ENCODE peak calls at places on chromosomes 13 and 19, in ten cellular contexts. X is hepatic stellate cell; K is T follicular helper cell; S is esophagus squamous epithelium; Q is stimulated activated CD4-positive, alpha-beta T cell treated with anti-CD3 and anti-CD28 coated beads, Interleukin-2, amount 100 ng/mL, for 24 hours; R is NCI-H187 treated with DMSO at 0.1 percent for 48 hours; M is choroid plexus epithelial cell; Y is CD4-positive, alpha-beta T cell; G is H7; P is LoVo. O is an unnamed sample.

GRCh38 chr13:27476943-27477681 is 26.7 kb upstream of the MTIF3 start:
- DNase-seq in X (peak), K (no peak), S (no peak), Q (no peak), R (no peak), M (peak), Y (no peak), G (no peak), P (peak), O (no peak)

GRCh38 chr19:53898166-53898565 is 10.9 kb upstream of the CACNG7 start:
- DNase-seq in X (no peak), K (no peak), S (no peak), Q (no peak), R (no peak), M (no peak), Y (no peak), G (no peak), P (no peak), O (no peak)

GRCh38 chr13:58300974-58301681 is 669.6 kb downstream of the PCDH17 start:
- DNase-seq in X (no peak), K (no peak), S (no peak), Q (no peak), R (no peak), M (no peak), Y (no peak), G (no peak), P (no peak), O (no peak)

GRCh38 chr19:14048439-14049153 is 13.3 kb downstream of the PALM3 start:
- DNase-seq in X (peak), K (peak), S (no peak), Q (peak), R (no peak), M (peak), Y (peak), G (peak), P (peak), O (no peak)

GRCh38 chr19:10352764-10353671 is 13.6 kb upstream of the ICAM3 start:
- DNase-seq in X (no peak), K (no peak), S (no peak), Q (no peak), R (no peak), M (peak), Y (no peak), G (peak), P (no peak), O (no peak)

GRCh38 chr13:28750187-28751045 is 31.6 kb upstream of the SLC46A3 start:
- DNase-seq in X (no peak), K (no peak), S (no peak), Q (no peak), R (no peak), M (no peak), Y (no peak), G (no peak), P (no peak), O (no peak)

GRCh38 chr13:95552539-95553270 is at the start of gene CLDN10:
- DNase-seq in X (no peak), K (no peak), S (no peak), Q (no peak), R (no peak), M (no peak), Y (no peak), G (peak), P (no peak), O (no peak)

GRCh38 chr19:55067869-55068268 is 4.9 kb upstream of the RDH13 start:
- DNase-seq in X (no peak), K (no peak), S (no peak), Q (no peak), R (no peak), M (no peak), Y (no peak), G (no peak), P (no peak), O (no peak)

GRCh38 chr19:34104099-34104498 is 68.2 kb upstream of the LSM14A start:
- DNase-seq in X (no peak), K (no peak), S (no peak), Q (no peak), R (no peak), M (no peak), Y (no peak), G (no peak), P (no peak), O (no peak)

GRCh38 chr13:52832268-52832667 is 16.2 kb downstream of the PCDH8 start:
- DNase-seq in X (no peak), K (no peak), S (no peak), Q (no peak), R (peak), M (no peak), Y (no peak), G (no peak), P (no peak), O (no peak)

GRCh38 chr19:1259206-1259872 is 9.8 kb upstream of the CIRBP start:
- DNase-seq in X (peak), K (no peak), S (no peak), Q (peak), R (no peak), M (peak), Y (peak), G (peak), P (peak), O (no peak)

GRCh38 chr19:3969435-3970312 is 1.2 kb downstream of the DAPK3 start:
- DNase-seq in X (peak), K (no peak), S (no peak), Q (no peak), R (no peak), M (peak), Y (no peak), G (no peak), P (no peak), O (no peak)

GRCh38 chr19:39030854-39031367 is 1.4 kb downstream of the FBXO27 start:
- DNase-seq in X (no peak), K (no peak), S (no peak), Q (no peak), R (no peak), M (no peak), Y (no peak), G (no peak), P (no peak), O (no peak)

GRCh38 chr19:33273881-33274662 is 28.3 kb downstream of the CEBPA start:
- DNase-seq in X (peak), K (no peak), S (no peak), Q (peak), R (no peak), M (peak), Y (no peak), G (no peak), P (no peak), O (peak)

GRCh38 chr19:16581145-16581970 is 9.1 kb upstream of the SLC35E1 start:
- DNase-seq in X (no peak), K (no peak), S (no peak), Q (no peak), R (no peak), M (no peak), Y (no peak), G (no peak), P (no peak), O (no peak)

GRCh38 chr19:51696606-51697005 is 3.5 kb downstream of the SPACA6 start:
- DNase-seq in X (no peak), K (no peak), S (no peak), Q (no peak), R (no peak), M (no peak), Y (no peak), G (no peak), P (no peak), O (no peak)

GRCh38 chr19:18507727-18508440 is 14.0 kb downstream of the ELL start:
- DNase-seq in X (peak), K (no peak), S (no peak), Q (no peak), R (no peak), M (no peak), Y (no peak), G (no peak), P (no peak), O (peak)

GRCh38 chr19:42683917-42684513 is 56.3 kb downstream of the PSG3 start:
- DNase-seq in X (peak), K (no peak), S (no peak), Q (peak), R (no peak), M (peak), Y (no peak), G (peak), P (no peak), O (no peak)

GRCh38 chr19:53868091-53868891 is 608 bp downstream of the MYADM start:
- DNase-seq in X (peak), K (no peak), S (no peak), Q (peak), R (no peak), M (peak), Y (no peak), G (peak), P (no peak), O (no peak)

GRCh38 chr13:102651892-102652291 is 43.0 kb downstream of the METTL21C start:
- DNase-seq in X (no peak), K (no peak), S (no peak), Q (no peak), R (no peak), M (peak), Y (no peak), G (no peak), P (peak), O (no peak)

GRCh38 chr13:59673301-59673700 is 490.4 kb downstream of the DIAPH3 start:
- DNase-seq in X (no peak), K (no peak), S (no peak), Q (no peak), R (no peak), M (no peak), Y (no peak), G (no peak), P (no peak), O (no peak)

GRCh38 chr19:23799321-23799720 is 40.6 kb upstream of the ZNF681 start:
- DNase-seq in X (no peak), K (peak), S (no peak), Q (no peak), R (no peak), M (no peak), Y (peak), G (no peak), P (no peak), O (no peak)

GRCh38 chr13:45511310-45512147 is 46.8 kb downstream of the COG3 start:
- DNase-seq in X (peak), K (no peak), S (no peak), Q (peak), R (peak), M (peak), Y (peak), G (peak), P (peak), O (no peak)

GRCh38 chr19:29381353-29382203 is 144.2 kb upstream of the VSTM2B start:
- DNase-seq in X (no peak), K (no peak), S (no peak), Q (no peak), R (no peak), M (no peak), Y (no peak), G (peak), P (no peak), O (no peak)

GRCh38 chr19:14467816-14468215 is 7.3 kb downstream of the PTGER1 start:
- DNase-seq in X (no peak), K (no peak), S (no peak), Q (no peak), R (no peak), M (no peak), Y (no peak), G (peak), P (no peak), O (no peak)

GRCh38 chr19:778910-779653 is 18.2 kb upstream of the PTBP1 start:
- DNase-seq in X (peak), K (no peak), S (no peak), Q (no peak), R (no peak), M (peak), Y (no peak), G (peak), P (no peak), O (no peak)

GRCh38 chr19:46813570-46814358 is 25.4 kb upstream of the SLC1A5 start:
- DNase-seq in X (peak), K (no peak), S (no peak), Q (no peak), R (no peak), M (peak), Y (no peak), G (peak), P (no peak), O (no peak)